ENCODE peak calls at places on chromosomes 11 and 22, in four cellular contexts. Y is GM12878, U is WTC11, T is K562. Q is an unnamed sample.

GRCh38 chr22:36430863-36431262 is 43.1 kb upstream of the MYH9 start:
- DNase-seq in Y (no peak), U (no peak), T (peak), Q (peak)

GRCh38 chr11:130421697-130422096 is 6.7 kb downstream of the ADAMTS8 start:
- DNase-seq in Y (no peak), U (no peak), T (no peak), Q (no peak)

GRCh38 chr11:77617892-77618291 is 19.7 kb downstream of the CLNS1A start:
- DNase-seq in Y (no peak), U (no peak), T (no peak), Q (no peak)

GRCh38 chr22:41229730-41230398 is 10.9 kb downstream of the CHADL start:
- DNase-seq in Y (no peak), U (no peak), T (no peak), Q (no peak)

GRCh38 chr11:1937616-1938342 is 9.4 kb upstream of the MRPL23 start:
- DNase-seq in Y (no peak), U (peak), T (no peak), Q (no peak)

GRCh38 chr11:130070829-130071205 is 1.1 kb downstream of the APLP2 start:
- DNase-seq in Y (no peak), U (peak), T (no peak), Q (no peak)

GRCh38 chr22:35766654-35767580 is 49.2 kb downstream of the APOL5 start:
- DNase-seq in Y (no peak), U (no peak), T (no peak), Q (no peak)

GRCh38 chr11:121643530-121644512 is 191.1 kb upstream of the SORL1-AS1 start:
- DNase-seq in Y (no peak), U (no peak), T (peak), Q (no peak)

GRCh38 chr22:29359469-29359868 is 28.9 kb downstream of the AP1B1 start:
- DNase-seq in Y (no peak), U (peak), T (peak), Q (peak)

GRCh38 chr22:47858773-47859306 is 1096.4 kb downstream of the TBC1D22A start:
- DNase-seq in Y (no peak), U (no peak), T (no peak), Q (no peak)

GRCh38 chr11:6531267-6531752 is 34.2 kb downstream of the DNHD1 start:
- DNase-seq in Y (peak), U (no peak), T (peak), Q (peak)

GRCh38 chr11:1924121-1924520 is 4.6 kb downstream of the TNNT3 start:
- DNase-seq in Y (no peak), U (no peak), T (no peak), Q (no peak)

GRCh38 chr11:3087821-3088800 is 30.9 kb upstream of the CARS1 start:
- DNase-seq in Y (no peak), U (no peak), T (no peak), Q (no peak)

GRCh38 chr22:23190526-23190925 is 10.2 kb downstream of the BCR start:
- DNase-seq in Y (no peak), U (no peak), T (no peak), Q (no peak)

GRCh38 chr11:3861698-3862097 is 6.2 kb downstream of the STIM1 start:
- DNase-seq in Y (no peak), U (no peak), T (no peak), Q (no peak)

GRCh38 chr22:20464096-20464614 is 26.5 kb upstream of the SCARF2 start:
- DNase-seq in Y (no peak), U (no peak), T (no peak), Q (no peak)

GRCh38 chr11:133901999-133902398 is 54.8 kb downstream of the IGSF9B start:
- DNase-seq in Y (no peak), U (peak), T (no peak), Q (no peak)

GRCh38 chr11:104625246-104625645 is 273.0 kb downstream of the CASP12 start:
- DNase-seq in Y (no peak), U (no peak), T (no peak), Q (no peak)

GRCh38 chr11:121253951-121254350 is 38.6 kb upstream of the SC5D start:
- DNase-seq in Y (no peak), U (no peak), T (no peak), Q (no peak)

GRCh38 chr11:16346975-16347374 is 9.4 kb downstream of the SOX6 start:
- DNase-seq in Y (no peak), U (no peak), T (no peak), Q (no peak)

GRCh38 chr22:23282089-23282501 is 101.8 kb downstream of the BCR start:
- DNase-seq in Y (no peak), U (no peak), T (no peak), Q (no peak)

GRCh38 chr11:122751298-122752070 is 86.8 kb upstream of the CRTAM start:
- DNase-seq in Y (no peak), U (no peak), T (no peak), Q (no peak)

GRCh38 chr11:13277719-13278619 is at the start of gene BMAL1:
- DNase-seq in Y (no peak), U (peak), T (no peak), Q (no peak)

GRCh38 chr11:115682901-115683300 is 178.7 kb upstream of the CADM1 start:
- DNase-seq in Y (no peak), U (no peak), T (no peak), Q (no peak)

GRCh38 chr11:11444027-11444799 is 91.2 kb upstream of the CSNK2A3 start:
- DNase-seq in Y (no peak), U (no peak), T (no peak), Q (no peak)

GRCh38 chr11:17014774-17015638 is 792 bp upstream of the PLEKHA7 start:
- DNase-seq in Y (no peak), U (peak), T (peak), Q (peak)

GRCh38 chr11:30196400-30197206 is 34.2 kb upstream of the FSHB start:
- DNase-seq in Y (no peak), U (peak), T (peak), Q (peak)

GRCh38 chr11:118437736-118438125 is 1.4 kb downstream of the KMT2A start:
- DNase-seq in Y (no peak), U (peak), T (peak), Q (peak)

GRCh38 chr11:26993965-26994446 is at the start of gene FIBIN:
- DNase-seq in Y (no peak), U (peak), T (no peak), Q (no peak)

GRCh38 chr11:110251837-110252236 is 44.6 kb downstream of the RDX start:
- DNase-seq in Y (no peak), U (no peak), T (no peak), Q (no peak)

GRCh38 chr11:28146123-28146751 is 38.0 kb downstream of the METTL15 start:
- DNase-seq in Y (no peak), U (no peak), T (peak), Q (peak)

GRCh38 chr11:123531325-123531724 is 101.3 kb downstream of the GRAMD1B start:
- DNase-seq in Y (no peak), U (no peak), T (no peak), Q (no peak)

GRCh38 chr11:117192401-117192875 is 6.7 kb upstream of the TAGLN start:
- DNase-seq in Y (no peak), U (no peak), T (no peak), Q (no peak)

GRCh38 chr11:20671856-20672546 is 2.6 kb downstream of the NELL1 start:
- DNase-seq in Y (no peak), U (no peak), T (peak), Q (peak)

GRCh38 chr11:62295504-62295903 is 3.4 kb downstream of the SCGB1D4 start:
- DNase-seq in Y (no peak), U (peak), T (no peak), Q (peak)
- TF ChIP-seq CBFB in Y (no peak), U (no peak), T (no peak), Q (no peak)

GRCh38 chr11:68929706-68930605 is 26.3 kb downstream of the IGHMBP2 start:
- DNase-seq in Y (no peak), U (no peak), T (no peak), Q (no peak)
- TF ChIP-seq CBFB in Y (no peak), U (no peak), T (no peak), Q (no peak)

DNA sequence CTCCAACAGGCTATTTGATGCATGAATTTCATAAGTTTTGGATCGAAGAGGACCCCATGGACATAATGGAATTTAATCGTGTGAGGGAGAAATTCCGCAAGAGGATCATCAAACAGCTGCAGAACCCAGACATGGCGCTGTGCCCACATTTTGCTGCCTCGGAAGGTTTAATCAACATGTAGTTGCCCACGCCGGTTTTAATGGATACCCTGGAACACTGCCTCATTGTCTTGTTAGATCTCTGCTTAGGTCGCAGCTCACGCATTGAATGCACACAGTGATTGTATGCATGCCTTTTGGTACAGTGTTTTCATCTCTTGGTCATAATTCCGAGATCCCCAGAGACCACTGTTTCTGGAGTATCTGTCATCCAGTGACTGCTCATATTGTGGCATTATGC is 46.8 kb downstream of the SLN start:
- DNase-seq in Y (no peak), U (no peak), T (no peak), Q (no peak)
- TF ChIP-seq CBFB in Y (no peak), U (no peak), T (no peak), Q (no peak)

DNA sequence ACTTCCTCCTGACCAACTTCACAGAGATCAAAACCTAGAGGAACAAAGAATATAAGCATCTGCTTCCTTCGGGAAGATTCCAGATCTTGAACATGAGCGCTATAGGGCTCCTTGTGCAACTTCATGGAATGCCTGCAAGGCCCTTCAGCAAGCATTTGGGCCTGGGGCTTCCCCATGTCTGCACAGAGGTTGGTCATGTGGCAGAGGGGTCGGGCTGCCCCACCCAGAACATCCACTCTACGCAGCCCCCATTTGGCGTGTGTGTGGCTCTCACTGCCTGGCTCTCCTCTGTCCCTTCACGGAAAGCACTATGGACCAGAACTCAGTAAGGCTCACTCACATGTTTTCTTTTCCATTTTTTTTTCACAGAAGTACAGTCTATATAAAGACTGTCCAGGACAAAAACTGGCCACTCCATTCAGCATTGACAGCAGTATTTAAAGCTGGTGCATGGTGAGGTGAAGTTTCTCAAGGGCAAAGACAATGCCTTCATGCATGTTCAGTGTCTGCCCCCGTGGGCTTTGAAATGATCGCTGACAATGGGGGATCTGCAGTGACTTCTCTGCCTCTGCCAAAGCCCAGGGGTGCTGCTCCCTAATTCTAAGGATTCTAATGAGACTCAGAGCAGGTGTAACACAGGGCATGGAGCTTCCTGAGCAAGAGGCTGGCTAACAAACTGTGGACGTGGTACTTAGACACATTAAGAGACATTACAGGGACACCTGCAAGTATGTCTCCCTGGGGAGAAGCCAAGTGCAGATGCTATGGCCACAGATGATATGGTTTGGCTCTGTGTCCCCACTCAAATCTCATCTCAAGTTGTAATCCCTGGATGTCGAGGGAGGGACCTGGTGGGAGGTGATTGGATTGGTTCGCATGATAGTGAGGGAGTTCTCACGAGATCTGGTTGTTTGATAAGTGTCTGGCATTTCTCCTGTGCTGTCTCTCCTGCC is 66.5 kb upstream of the PITPNB start:
- DNase-seq in Y (no peak), U (no peak), T (no peak), Q (no peak)
- TF ChIP-seq CBFB in Y (no peak), U (no peak), T (no peak), Q (no peak)

DNA sequence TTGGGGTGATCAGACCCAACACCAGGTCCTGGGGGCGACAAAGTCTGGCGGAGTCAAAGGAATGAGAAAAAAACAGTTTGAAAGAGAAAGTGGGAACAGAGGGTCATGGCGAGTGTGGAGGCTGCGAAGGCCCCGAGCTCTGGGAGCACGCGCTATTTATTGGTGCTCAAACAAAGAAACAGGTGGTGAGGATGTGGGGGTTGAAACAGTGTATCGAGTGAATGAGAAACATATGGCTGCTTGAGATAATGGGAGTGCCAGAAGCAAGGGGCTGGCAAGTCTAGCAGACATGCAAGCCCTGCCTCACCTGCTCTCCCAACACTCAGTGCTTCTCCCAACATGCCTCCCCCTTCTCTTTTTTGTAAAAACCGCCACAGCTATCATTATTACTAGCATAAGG is 7.8 kb upstream of the DUSP18 start:
- DNase-seq in Y (no peak), U (no peak), T (peak), Q (no peak)
- TF ChIP-seq CBFB in Y (no peak), U (no peak), T (no peak), Q (no peak)